ENCODE peak calls at places on chromosome 12, in eight cellular contexts. K is NCI-H2107; A is GDM1; F is AG08395; P is stimulated activated CD8-positive, alpha-beta memory T cell treated with anti-CD3 and anti-CD28 coated beads, Interleukin-15, amount 100 ng/mL, for 1 hour; C is neural crest cell; H is Kasumi-1; G is activated CD4-positive, alpha-beta T cell treated with anti-CD3 and anti-CD28 coated beads for 48 hours. T is an unnamed sample.

GRCh38 chr12:52148541-52149181 is 43.2 kb downstream of the KRT80 start:
- DNase-seq in K (no peak), A (no peak), F (no peak), P (no peak), C (no peak), H (no peak), G (no peak), T (no peak)

GRCh38 chr12:67981236-67982164 is 7.7 kb upstream of the IFNG-AS1 start:
- DNase-seq in K (no peak), A (no peak), F (peak; percentile 89), P (no peak), C (no peak), H (no peak), G (peak; percentile 5), T (no peak)

GRCh38 chr12:128316981-128317526 is 50.1 kb downstream of the TMEM132C start:
- DNase-seq in K (no peak), A (no peak), F (no peak), P (no peak), C (no peak), H (no peak), G (no peak), T (no peak)

GRCh38 chr12:46406352-46407027 is 33.9 kb upstream of the SLC38A2 start:
- DNase-seq in K (no peak), A (no peak), F (no peak), P (no peak), C (no peak), H (no peak), G (no peak), T (no peak)

GRCh38 chr12:75560167-75560566 is 48.8 kb upstream of the KRR1 start:
- DNase-seq in K (peak; percentile 21), A (no peak), F (peak; percentile 45), P (no peak), C (no peak), H (peak; percentile 20), G (no peak), T (no peak)

GRCh38 chr12:80517655-80518054 is 73.6 kb downstream of the PTPRQ start:
- DNase-seq in K (no peak), A (no peak), F (no peak), P (no peak), C (no peak), H (no peak), G (no peak), T (no peak)

GRCh38 chr12:31117203-31118011 is 43.7 kb downstream of the DDX11 start:
- DNase-seq in K (peak; percentile 62), A (peak; percentile 26), F (peak; percentile 29), P (peak; percentile 29), C (peak; percentile 67), H (peak; percentile 31), G (peak; percentile 71), T (peak; percentile 67)

GRCh38 chr12:105738036-105738435 is 400.7 kb downstream of the NUAK1 start:
- DNase-seq in K (no peak), A (no peak), F (no peak), P (no peak), C (no peak), H (no peak), G (no peak), T (peak; percentile 43)

GRCh38 chr12:19483727-19484126 is 44.4 kb downstream of the AEBP2 start:
- DNase-seq in K (no peak), A (no peak), F (no peak), P (no peak), C (no peak), H (no peak), G (no peak), T (no peak)

GRCh38 chr12:28191690-28192089 is 1.4 kb downstream of the CCDC91 start:
- DNase-seq in K (no peak), A (no peak), F (peak; percentile 8), P (no peak), C (no peak), H (no peak), G (no peak), T (no peak)

GRCh38 chr12:1583421-1584078 is 10.8 kb downstream of the FBXL14 start:
- DNase-seq in K (peak; percentile 84), A (peak; percentile 74), F (peak; percentile 82), P (no peak), C (peak; percentile 71), H (peak; percentile 55), G (peak; percentile 74), T (peak; percentile 81)

GRCh38 chr12:85092814-85093370 is 56.7 kb downstream of the LRRIQ1 start:
- DNase-seq in K (no peak), A (no peak), F (no peak), P (no peak), C (no peak), H (no peak), G (no peak), T (no peak)

GRCh38 chr12:122336015-122336946 is 70.0 kb upstream of the VPS33A start:
- DNase-seq in K (no peak), A (peak; percentile 4), F (peak; percentile 36), P (no peak), C (peak; percentile 22), H (peak; percentile 63), G (peak; percentile 64), T (peak; percentile 45)

GRCh38 chr12:3135522-3136461 is 58.6 kb downstream of the TSPAN9 start:
- DNase-seq in K (peak; percentile 58), A (peak; percentile 14), F (peak; percentile 88), P (peak; percentile 2), C (peak; percentile 45), H (peak; percentile 3), G (peak; percentile 46), T (peak; percentile 79)

GRCh38 chr12:100356646-100357223 is at the start of gene SLC17A8:
- DNase-seq in K (no peak), A (no peak), F (no peak), P (no peak), C (peak; percentile 19), H (no peak), G (no peak), T (no peak)

GRCh38 chr12:47504775-47505446 is 200.9 kb downstream of the RPAP3 start:
- DNase-seq in K (no peak), A (no peak), F (peak; percentile 58), P (no peak), C (no peak), H (no peak), G (no peak), T (no peak)

GRCh38 chr12:102454808-102455760 is 25.3 kb downstream of the IGF1 start:
- DNase-seq in K (no peak), A (no peak), F (peak; percentile 28), P (no peak), C (no peak), H (no peak), G (no peak), T (no peak)

GRCh38 chr12:91633734-91634357 is 451.2 kb upstream of the DCN start:
- DNase-seq in K (no peak), A (no peak), F (no peak), P (no peak), C (no peak), H (no peak), G (no peak), T (no peak)

GRCh38 chr12:65308601-65309071 is 30.2 kb downstream of the MSRB3 start:
- DNase-seq in K (no peak), A (no peak), F (peak; percentile 32), P (no peak), C (no peak), H (no peak), G (no peak), T (no peak)

GRCh38 chr12:122243965-122244364 is 18.1 kb upstream of the DIABLO start:
- DNase-seq in K (no peak), A (no peak), F (no peak), P (no peak), C (no peak), H (no peak), G (no peak), T (no peak)

GRCh38 chr12:113006641-113007040 is 28.3 kb downstream of the OAS2 start:
- DNase-seq in K (no peak), A (no peak), F (no peak), P (no peak), C (no peak), H (no peak), G (no peak), T (no peak)

GRCh38 chr12:53046655-53047220 is 3.1 kb upstream of the TNS2 start:
- DNase-seq in K (no peak), A (no peak), F (peak; percentile 90), P (peak; percentile 8), C (peak; percentile 53), H (peak; percentile 37), G (peak; percentile 64), T (peak; percentile 33)

GRCh38 chr12:24246921-24247320 is 297.5 kb upstream of the SOX5 start:
- DNase-seq in K (no peak), A (no peak), F (no peak), P (no peak), C (no peak), H (no peak), G (no peak), T (no peak)

GRCh38 chr12:6979021-6979420 is 8.3 kb downstream of the EMG1 start:
- DNase-seq in K (no peak), A (no peak), F (no peak), P (no peak), C (no peak), H (no peak), G (no peak), T (no peak)

GRCh38 chr12:58105225-58106119 is 164.1 kb downstream of the ATP23 start:
- DNase-seq in K (no peak), A (no peak), F (peak; percentile 18), P (no peak), C (no peak), H (no peak), G (no peak), T (no peak)

GRCh38 chr12:57238854-57239554 is 9.5 kb downstream of the SHMT2 start:
- DNase-seq in K (peak; percentile 80), A (peak; percentile 76), F (peak; percentile 95), P (peak; percentile 73), C (peak; percentile 98), H (peak; percentile 87), G (peak; percentile 93), T (peak; percentile 93)

GRCh38 chr12:47080725-47081502 is 1.2 kb upstream of the AMIGO2 start:
- DNase-seq in K (no peak), A (no peak), F (peak; percentile 22), P (no peak), C (no peak), H (no peak), G (peak; percentile 81), T (peak; percentile 65)

GRCh38 chr12:50606675-50607379 is 102.0 kb downstream of the DIP2B start:
- DNase-seq in K (no peak), A (no peak), F (no peak), P (no peak), C (no peak), H (no peak), G (no peak), T (no peak)

GRCh38 chr12:14960548-14961465 is 594 bp downstream of the ARHGDIB start:
- DNase-seq in K (no peak), A (peak; percentile 59), F (no peak), P (no peak), C (no peak), H (peak; percentile 80), G (no peak), T (peak; percentile 44)

GRCh38 chr12:52884526-52885293 is 20.2 kb downstream of the KRT8 start:
- DNase-seq in K (peak; percentile 72), A (peak; percentile 23), F (peak; percentile 83), P (peak; percentile 69), C (peak; percentile 90), H (peak; percentile 44), G (peak; percentile 88), T (peak; percentile 77)

GRCh38 chr12:45547822-45548221 is 181.7 kb upstream of the ARID2 start:
- DNase-seq in K (no peak), A (no peak), F (no peak), P (no peak), C (no peak), H (peak; percentile 29), G (no peak), T (no peak)

GRCh38 chr12:13230500-13230899 is 34.0 kb downstream of the EMP1 start:
- DNase-seq in K (no peak), A (no peak), F (peak; percentile 64), P (no peak), C (no peak), H (no peak), G (no peak), T (no peak)

T was measured in germinal center.